ENCODE peak calls at places on chromosomes 4 and X, in nine cellular contexts. Y is pancreas, J is stomach, K is GM23248, G is left lung, Q is tibial nerve, Z is hepatocyte, V is lung, I is psoas muscle. W is an unnamed sample.

GRCh38 chrX:24294619-24295018 is 19.2 kb downstream of the SUPT20HL2 start:
- DNase-seq in Z (peak; percentile 34), G (no peak), Y (no peak), J (no peak), Q (peak; percentile 4), K (peak; percentile 10), V (no peak), I (no peak), W (no peak)

GRCh38 chr4:4667643-4668081 is 125.8 kb upstream of the STX18 start:
- DNase-seq in Q (no peak), Y (no peak), J (no peak), G (no peak), Z (no peak), V (no peak), I (no peak), K (peak; percentile 36), W (no peak)

GRCh38 chr4:115119804-115120352 is 6.5 kb upstream of the NDST4 start:
- DNase-seq in I (no peak), Q (no peak), K (peak; percentile 15), G (no peak), Y (no peak), J (no peak), V (no peak), Z (no peak), W (no peak)

GRCh38 chr4:163988921-163989320 is 494.4 kb downstream of the TMA16 start:
- DNase-seq in Q (no peak), Y (no peak), K (no peak), I (no peak), G (no peak), V (no peak), J (no peak), Z (no peak), W (no peak)

GRCh38 chrX:23952984-23953907 is 45.4 kb downstream of the CXorf58 start:
- DNase-seq in J (no peak), Z (no peak), Q (peak; percentile 4), G (no peak), V (no peak), I (no peak), Y (no peak), K (no peak), W (no peak)

GRCh38 chrX:71143508-71143907 is 1.1 kb upstream of the NLGN3 start:
- DNase-seq in Z (no peak), K (peak; percentile 45), G (no peak), Y (peak; percentile 40), J (peak; percentile 45), V (no peak), I (no peak), Q (peak; percentile 73), W (no peak)

GRCh38 chr4:40299704-40300336 is 35.3 kb upstream of the CHRNA9 start:
- DNase-seq in V (no peak), G (no peak), Z (no peak), J (peak; percentile 52), I (no peak), Q (no peak), K (peak; percentile 40), Y (no peak), W (no peak)

GRCh38 chr4:142687547-142688275 is 158.4 kb downstream of the INPP4B start:
- DNase-seq in Y (no peak), J (no peak), Z (no peak), K (no peak), I (no peak), V (no peak), Q (no peak), G (no peak), W (no peak)

GRCh38 chrX:10049246-10049645 is 82.1 kb downstream of the CLDN34 start:
- DNase-seq in V (no peak), Q (no peak), G (no peak), Z (no peak), Y (no peak), K (peak; percentile 2), I (no peak), J (no peak), W (no peak)
- H3K4me1 ChIP-seq in V (peaks cover 26% of the 10 kb centered on the region), Q (no peaks in the 10 kb centered on the region), G (peaks cover 10% of the 10 kb centered on the region), Z (no peaks in the 10 kb centered on the region), Y (peaks cover 3% of the 10 kb centered on the region), K (peaks cover 10% of the 10 kb centered on the region), I (peaks cover 24% of the 10 kb centered on the region), J (peaks cover 76% of the 10 kb centered on the region), W (peaks cover 13% of the 10 kb centered on the region)

DNA sequence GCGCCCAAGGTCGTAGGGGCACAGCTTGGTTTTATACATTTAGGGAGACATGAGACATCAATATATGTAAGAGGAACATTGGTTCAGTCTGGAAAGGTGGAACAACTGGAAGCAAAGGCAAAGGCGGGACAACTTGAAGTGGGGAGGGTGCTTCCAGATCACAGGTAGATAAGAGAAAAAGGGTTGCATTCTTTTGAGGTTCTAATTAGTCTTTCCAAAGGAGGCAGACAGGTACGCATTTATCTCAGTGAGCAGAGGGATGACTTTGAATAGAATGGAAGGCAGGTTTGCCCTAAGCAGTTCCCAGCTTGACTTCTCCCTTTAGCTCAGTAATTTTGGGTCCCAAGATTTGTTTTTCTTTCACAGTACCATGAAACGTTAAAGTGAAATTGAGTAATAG is 223.2 kb downstream of the FAM47A start:
- DNase-seq in Q (no peak), J (no peak), K (no peak), V (no peak), G (no peak), Y (no peak), Z (no peak), I (no peak), W (no peak)
- H3K4me1 ChIP-seq in Q (no peaks in the 10 kb centered on the region), J (no peaks in the 10 kb centered on the region), K (no peaks in the 10 kb centered on the region), V (no peaks in the 10 kb centered on the region), G (no peaks in the 10 kb centered on the region), Y (no peaks in the 10 kb centered on the region), Z (peaks cover 13% of the 10 kb centered on the region), I (no peaks in the 10 kb centered on the region), W (no peaks in the 10 kb centered on the region)

DNA sequence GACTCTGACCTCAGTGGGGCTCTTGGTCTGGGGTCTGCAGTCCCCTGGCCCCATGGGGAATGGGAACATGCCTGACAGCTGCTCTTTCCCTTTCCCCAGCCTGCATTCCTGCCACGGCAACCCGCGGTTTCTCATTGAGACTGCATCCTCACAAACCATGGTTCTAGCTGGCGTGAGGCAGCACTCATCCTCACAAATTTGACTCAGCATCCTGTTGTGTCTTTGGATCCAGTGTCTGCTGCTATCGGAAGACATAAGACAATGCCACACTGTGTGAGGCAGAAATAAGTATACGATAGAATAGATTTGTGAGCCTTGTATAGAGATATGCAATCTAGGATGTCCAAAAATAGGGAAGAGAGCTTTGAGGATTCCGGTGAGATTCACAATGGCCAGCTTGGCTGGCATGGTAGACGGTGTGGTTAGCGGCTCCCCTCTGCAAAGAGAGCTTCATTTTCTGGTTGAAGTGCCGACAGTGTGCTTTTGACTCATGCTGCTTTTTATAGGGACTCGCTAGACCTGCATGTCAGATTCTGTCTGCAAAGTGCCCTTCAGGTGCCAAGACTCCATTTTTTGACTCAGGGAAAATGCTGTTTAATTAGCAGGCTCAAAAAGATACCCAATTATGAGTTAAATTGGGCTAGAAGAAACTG is 161.3 kb upstream of the PSAPL1 start:
- DNase-seq in Q (no peak), J (no peak), I (no peak), G (no peak), Y (no peak), K (no peak), V (no peak), Z (no peak), W (no peak)
- H3K4me1 ChIP-seq in Q (no peaks in the 10 kb centered on the region), J (no peaks in the 10 kb centered on the region), I (no peaks in the 10 kb centered on the region), G (peaks cover 9% of the 10 kb centered on the region), Y (no peaks in the 10 kb centered on the region), K (no peaks in the 10 kb centered on the region), V (peaks cover 4% of the 10 kb centered on the region), Z (no peaks in the 10 kb centered on the region), W (no peaks in the 10 kb centered on the region)

GRCh38 chrX:41084360-41085104 is 713 bp upstream of the USP9X start:
- DNase-seq in Q (peak; percentile 98), G (peak; percentile 96), Z (peak; percentile 97), V (peak; percentile 97), I (peak; percentile 100), Y (peak; percentile 99), J (peak; percentile 99), K (peak; percentile 95), W (peak; percentile 95)

GRCh38 chrX:41085105-41085882 is at the start of gene USP9X:
- DNase-seq in I (peak; percentile 97), Z (peak; percentile 93), G (peak; percentile 93), V (peak; percentile 90), Q (peak; percentile 75), K (peak; percentile 87), Y (peak; percentile 95), J (peak; percentile 92), W (peak; percentile 80)

GRCh38 chrX:41086627-41086932 is 1.3 kb downstream of the USP9X start:
- DNase-seq in V (no peak), Y (no peak), J (no peak), Q (no peak), I (no peak), G (no peak), K (no peak), Z (no peak), W (no peak)

GRCh38 chrX:41087219-41087618 is 2.0 kb downstream of the USP9X start:
- DNase-seq in J (no peak), Q (no peak), Z (no peak), V (no peak), K (no peak), Y (no peak), G (no peak), I (no peak), W (no peak)

GRCh38 chrX:41085883-41086626 is 810 bp downstream of the USP9X start:
- DNase-seq in J (peak; percentile 50), I (peak; percentile 75), Y (peak; percentile 65), V (peak; percentile 58), Z (peak; percentile 68), G (peak; percentile 56), K (peak; percentile 65), Q (peak; percentile 35), W (peak; percentile 48)
- H3K4me1 ChIP-seq in J (peaks cover 57% of the 10 kb centered on the region), I (peaks cover 31% of the 10 kb centered on the region), Y (peaks cover 14% of the 10 kb centered on the region), V (no peaks in the 10 kb centered on the region), Z (peaks cover 7% of the 10 kb centered on the region), G (peaks cover 34% of the 10 kb centered on the region), K (peaks cover 18% of the 10 kb centered on the region), Q (no peaks in the 10 kb centered on the region), W (peaks cover 14% of the 10 kb centered on the region)

GRCh38 chr4:42067264-42067663 is 76.9 kb downstream of the SLC30A9 start:
- DNase-seq in K (no peak), G (no peak), I (no peak), J (no peak), Y (no peak), V (no peak), Q (no peak), Z (no peak), W (no peak)
- H3K4me1 ChIP-seq in K (no peaks in the 10 kb centered on the region), G (no peaks in the 10 kb centered on the region), I (no peaks in the 10 kb centered on the region), J (no peaks in the 10 kb centered on the region), Y (no peaks in the 10 kb centered on the region), V (no peaks in the 10 kb centered on the region), Q (no peaks in the 10 kb centered on the region), Z (no peaks in the 10 kb centered on the region), W (no peaks in the 10 kb centered on the region)

W was measured in SJSA1.